ENCODE peak calls at places on chromosomes 5 and 9, in seven cellular contexts. B is frontal cortex; C is HEK293T; R is AML-193; S is GM20000; H is NCI-H1694 treated with DMSO at 0.1 percent for 48 hours; P is stimulated activated CD4-positive, alpha-beta T cell treated with anti-CD3 and anti-CD28 coated beads, Interleukin-12 subunit alpha, Interleukin-12 subunit beta, amount 100 ng/mL, for 4 hours. D is an unnamed sample.

GRCh38 chr5:121967187-121967586 is 5.4 kb downstream of the SRFBP1 start:
- DNase-seq in S (no peak), C (no peak), R (no peak), H (peak), B (no peak), P (no peak), D (no peak)

GRCh38 chr5:30809907-30810306 is 383.6 kb upstream of the CDH6 start:
- DNase-seq in P (no peak), C (no peak), R (no peak), H (no peak), B (no peak), S (no peak), D (no peak)

GRCh38 chr9:72304538-72304937 is 60.5 kb downstream of the ZFAND5 start:
- DNase-seq in S (no peak), P (no peak), C (no peak), B (no peak), H (no peak), R (no peak), D (no peak)

GRCh38 chr5:40404613-40405012 is 275.1 kb upstream of the PTGER4 start:
- DNase-seq in R (peak), B (no peak), H (no peak), C (no peak), S (no peak), P (no peak), D (no peak)

GRCh38 chr5:130350131-130350530 is 445.9 kb downstream of the CHSY3 start:
- DNase-seq in P (no peak), C (no peak), S (no peak), H (no peak), B (no peak), R (no peak), D (no peak)

GRCh38 chr5:53008751-53009150 is 19.6 kb downstream of the ITGA2 start:
- DNase-seq in P (no peak), R (peak), B (no peak), H (no peak), C (no peak), S (peak), D (no peak)

GRCh38 chr5:179343902-179344300 is 1.4 kb downstream of the ADAMTS2 start:
- DNase-seq in P (no peak), C (peak), H (no peak), S (no peak), B (no peak), R (no peak), D (no peak)

GRCh38 chr5:1199649-1200494 is 1.5 kb upstream of the SLC6A19 start:
- DNase-seq in P (no peak), R (no peak), C (no peak), B (no peak), H (no peak), S (no peak), D (no peak)

GRCh38 chr5:435156-435790 is 7.7 kb upstream of the EXOC3 start:
- DNase-seq in R (no peak), C (no peak), P (no peak), S (no peak), H (no peak), B (no peak), D (no peak)

GRCh38 chr5:94218374-94218773 is 400.0 kb downstream of the KIAA0825 start:
- DNase-seq in H (no peak), C (no peak), R (no peak), B (no peak), S (no peak), P (no peak), D (no peak)

GRCh38 chr5:141032626-141033025 is 18.5 kb upstream of the PCDHB1 start:
- DNase-seq in H (no peak), R (no peak), P (no peak), C (no peak), B (no peak), S (no peak), D (no peak)

GRCh38 chr9:114906922-114907571 is 23.3 kb downstream of the TNFSF8 start:
- DNase-seq in R (peak), S (peak), H (peak), B (no peak), P (no peak), C (peak), D (no peak)

D was measured in Right ventricle myocardium inferior.